ENCODE peak calls at places on chromosomes 2 and 18, in four cellular contexts. G is SK-N-SH, N is K562, J is H1. A is an unnamed sample.
A peak's percentile ranks its signal among the peaks of the same experiment; 100 is the strongest.

GRCh38 chr18:48949606-48950535 is 894 bp downstream of the SMAD7 start:
- DNase-seq in G (peak; percentile 71), N (no peak), J (peak; percentile 79), A (no peak)

GRCh38 chr2:128492966-128493811 is 174.5 kb upstream of the HS6ST1 start:
- DNase-seq in G (no peak), N (no peak), J (peak; percentile 54), A (no peak)

GRCh38 chr2:143158500-143159262 is 29.5 kb downstream of the ARHGAP15 start:
- DNase-seq in G (no peak), N (no peak), J (no peak), A (no peak)

GRCh38 chr2:46147626-46148368 is 149.4 kb upstream of the EPAS1 start:
- DNase-seq in G (no peak), N (no peak), J (no peak), A (no peak)

GRCh38 chr2:97645112-97645699 is 656 bp upstream of the COX5B start:
- DNase-seq in G (peak; percentile 47), N (peak; percentile 40), J (peak; percentile 68), A (no peak)

GRCh38 chr18:55732227-55733106 is 144.5 kb upstream of the TCF4 start:
- DNase-seq in G (no peak), N (peak; percentile 73), J (no peak), A (no peak)

GRCh38 chr2:105641389-105641811 is 103.3 kb upstream of the NCK2 start:
- DNase-seq in G (peak; percentile 85), N (peak; percentile 37), J (peak; percentile 33), A (no peak)

GRCh38 chr2:152099655-152100050 is 809 bp upstream of the CACNB4 start:
- DNase-seq in G (no peak), N (no peak), J (no peak), A (no peak)

GRCh38 chr2:108909275-108909823 is 79.7 kb downstream of the EDAR start:
- DNase-seq in G (peak; percentile 11), N (no peak), J (peak; percentile 37), A (no peak)

GRCh38 chr2:46717733-46718121 is 197.9 kb downstream of the MCFD2 start:
- DNase-seq in G (no peak), N (no peak), J (no peak), A (no peak)

GRCh38 chr18:44601447-44601846 is 79.2 kb upstream of the SETBP1 start:
- DNase-seq in G (no peak), N (no peak), J (no peak), A (no peak)

GRCh38 chr2:99926986-99927385 is 215.4 kb downstream of the AFF3 start:
- DNase-seq in G (no peak), N (no peak), J (no peak), A (no peak)

GRCh38 chr2:150538582-150539236 is 51.2 kb upstream of the RND3 start:
- DNase-seq in G (no peak), N (no peak), J (no peak), A (no peak)

GRCh38 chr18:23277399-23277798 is 142.1 kb downstream of the CABLES1 start:
- DNase-seq in G (no peak), N (no peak), J (no peak), A (no peak)

GRCh38 chr2:241777686-241778627 is 1.3 kb downstream of the GAL3ST2 start:
- DNase-seq in G (peak; percentile 30), N (no peak), J (peak; percentile 39), A (no peak)

GRCh38 chr2:232838406-232838874 is 31.6 kb upstream of the SNORC start:
- DNase-seq in G (no peak), N (peak; percentile 35), J (no peak), A (peak; percentile 59)
- TF ChIP-seq NRF1 in G (no peak), N (no peak), J (no peak), A (no peak)

GRCh38 chr2:127027715-127028114 is 79.2 kb downstream of the BIN1 start:
- DNase-seq in G (no peak), N (no peak), J (peak; percentile 44), A (no peak)

GRCh38 chr2:127023504-127023903 is 83.5 kb downstream of the BIN1 start:
- DNase-seq in G (no peak), N (no peak), J (peak; percentile 31), A (no peak)

GRCh38 chr2:127024769-127025356 is 82.1 kb downstream of the BIN1 start:
- DNase-seq in G (peak; percentile 83), N (no peak), J (peak; percentile 87), A (no peak)

GRCh38 chr2:127022817-127023216 is 84.1 kb downstream of the BIN1 start:
- DNase-seq in G (no peak), N (peak; percentile 31), J (peak; percentile 20), A (no peak)

DNA sequence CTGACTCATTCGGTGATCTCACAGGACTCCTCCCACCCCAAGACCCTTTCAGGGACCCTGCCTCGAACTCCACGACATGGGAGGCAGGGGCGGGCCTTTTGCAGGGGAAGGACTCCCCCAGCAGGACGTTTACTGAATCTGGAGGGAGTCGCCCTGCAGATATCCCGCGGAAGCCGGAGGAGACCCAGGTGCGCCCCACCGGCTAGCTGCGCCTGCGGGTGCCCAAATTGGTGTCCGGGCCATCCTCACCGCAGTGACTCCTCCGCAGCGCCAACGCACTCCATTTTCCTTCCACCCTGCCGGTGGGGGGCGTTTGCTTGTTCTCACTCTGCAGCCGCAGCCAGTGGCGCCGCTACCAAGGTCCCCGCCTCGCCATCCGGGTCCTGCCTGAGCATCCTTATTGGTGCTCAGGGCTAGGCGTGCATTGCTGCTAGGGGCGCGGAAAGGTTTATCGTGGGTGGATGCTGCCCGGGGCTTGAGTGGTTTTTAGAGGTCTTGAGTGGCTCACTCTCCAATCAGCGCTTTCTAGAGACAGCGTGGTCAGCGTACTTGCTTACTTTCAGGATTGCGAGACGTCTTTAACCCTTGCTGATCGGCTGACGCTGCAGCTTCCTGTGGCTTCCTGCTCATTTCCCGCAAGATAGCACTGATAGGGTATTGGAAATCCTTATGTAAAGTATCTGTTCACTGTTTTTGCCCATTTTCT is 81.4 kb downstream of the BIN1 start:
- DNase-seq in G (peak; percentile 89), N (peak; percentile 20), J (no peak), A (no peak)
- TF ChIP-seq NRF1 in G (peak; percentile 39), N (no peak), J (no peak), A (no peak)

GRCh38 chr2:133322909-133323308 is 245.4 kb downstream of the NCKAP5 start:
- DNase-seq in G (no peak), N (no peak), J (no peak), A (no peak)

GRCh38 chr2:133326651-133327397 is 241.4 kb downstream of the NCKAP5 start:
- DNase-seq in G (no peak), N (no peak), J (no peak), A (no peak)

GRCh38 chr2:133324150-133324561 is 244.1 kb downstream of the NCKAP5 start:
- DNase-seq in G (no peak), N (no peak), J (no peak), A (no peak)
- TF ChIP-seq NRF1 in G (no peak), N (no peak), J (no peak), A (no peak)

GRCh38 chr2:161415041-161415440 is 1.1 kb upstream of the TBR1 start:
- DNase-seq in G (peak; percentile 41), N (no peak), J (no peak), A (no peak)

GRCh38 chr2:161414385-161415040 is 1.6 kb upstream of the TBR1 start:
- DNase-seq in G (peak; percentile 80), N (peak; percentile 55), J (peak; percentile 78), A (no peak)

GRCh38 chr2:161416294-161416632 is at the start of gene TBR1:
- DNase-seq in G (peak; percentile 41), N (no peak), J (no peak), A (no peak)

GRCh38 chr2:161416633-161417427 is 733 bp downstream of the TBR1 start:
- DNase-seq in G (peak; percentile 52), N (no peak), J (peak; percentile 72), A (no peak)

GRCh38 chr2:161415467-161416293 is 417 bp upstream of the TBR1 start:
- DNase-seq in G (peak; percentile 64), N (peak; percentile 25), J (no peak), A (no peak)
- TF ChIP-seq NRF1 in G (no peak), N (no peak), J (no peak), A (no peak)

GRCh38 chr18:79399275-79400081 is 3.7 kb downstream of the NFATC1 start:
- DNase-seq in G (no peak), N (no peak), J (peak; percentile 61), A (no peak)
- TF ChIP-seq NRF1 in G (no peak), N (no peak), J (no peak), A (no peak)

GRCh38 chr2:240564571-240565266 is 3.6 kb upstream of the RNPEPL1 start:
- DNase-seq in G (no peak), N (no peak), J (peak; percentile 38), A (no peak)

GRCh38 chr2:240565267-240566202 is 2.7 kb upstream of the RNPEPL1 start:
- DNase-seq in G (peak; percentile 36), N (peak; percentile 79), J (peak; percentile 41), A (peak; percentile 63)

GRCh38 chr2:240566203-240567136 is 1.8 kb upstream of the RNPEPL1 start:
- DNase-seq in G (peak; percentile 92), N (peak; percentile 84), J (peak; percentile 87), A (peak; percentile 57)

GRCh38 chr2:240561325-240561971 is 1.3 kb downstream of the DUSP28 start:
- DNase-seq in G (no peak), N (no peak), J (peak; percentile 29), A (peak; percentile 45)

DNA sequence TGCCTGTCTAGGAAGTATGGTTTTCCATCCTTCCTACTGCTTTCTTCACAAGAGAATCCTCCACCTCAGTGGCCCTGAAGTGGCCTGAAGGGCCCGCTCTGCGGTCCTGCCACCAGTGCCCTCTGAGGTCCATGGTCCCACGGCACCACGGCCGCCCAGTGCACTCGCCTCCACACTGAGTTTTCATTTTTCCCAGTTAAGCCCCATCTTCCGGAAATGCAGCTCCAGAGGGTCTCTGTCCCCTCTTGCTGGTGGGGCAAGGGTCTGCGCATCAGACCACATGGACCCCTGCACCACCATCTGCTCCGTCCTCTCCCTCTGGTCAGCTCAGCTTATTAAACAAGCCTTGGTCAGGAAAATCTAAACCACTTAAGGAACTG is 4.0 kb downstream of the DUSP28 start:
- DNase-seq in G (no peak), N (no peak), J (peak; percentile 6), A (no peak)
- TF ChIP-seq NRF1 in G (no peak), N (no peak), J (no peak), A (no peak)

GRCh38 chr2:158998486-158999248 is 30.2 kb downstream of the TANC1 start:
- DNase-seq in G (no peak), N (no peak), J (no peak), A (no peak)
- TF ChIP-seq NRF1 in G (no peak), N (no peak), J (no peak), A (no peak)